ENCODE peak calls at places on chromosomes 3 and 15, in six cellular contexts. X is mesenchymal stem cell, B is neuronal stem cell, Y is IMR-90, J is H9, R is H1. G is an unnamed sample.

GRCh38 chr3:133238015-133238414 is 161.8 kb upstream of the BFSP2 start:
- DNase-seq in B (no peak), Y (peak), J (no peak), X (no peak), R (no peak), G (no peak)

GRCh38 chr3:49671291-49672288 is 2.6 kb upstream of the APEH start:
- DNase-seq in X (peak), Y (peak), B (peak), J (peak), R (peak), G (peak)

GRCh38 chr15:100681335-100681746 is 79.0 kb downstream of the ASB7 start:
- DNase-seq in Y (no peak), X (no peak), B (no peak), J (no peak), R (no peak), G (no peak)

GRCh38 chr3:126342991-126343661 is 14.1 kb downstream of the KLF15 start:
- DNase-seq in X (no peak), R (peak), B (peak), Y (peak), J (peak), G (peak)

GRCh38 chr3:62479276-62479675 is 105.9 kb upstream of the FEZF2 start:
- DNase-seq in J (no peak), Y (no peak), R (no peak), X (no peak), B (no peak), G (no peak)

GRCh38 chr15:42619641-42620371 is 44.4 kb downstream of the STARD9 start:
- DNase-seq in X (no peak), R (peak), J (peak), B (peak), Y (no peak), G (peak)

GRCh38 chr3:170033489-170033888 is 4.3 kb upstream of the GPR160 start:
- DNase-seq in R (no peak), B (no peak), X (no peak), Y (no peak), J (no peak), G (peak)

GRCh38 chr15:90046846-90047481 is 45.8 kb downstream of the ZNF710 start:
- DNase-seq in B (no peak), R (no peak), Y (no peak), J (no peak), X (no peak), G (no peak)

GRCh38 chr15:49813615-49814014 is 192.8 kb downstream of the DTWD1 start:
- DNase-seq in Y (no peak), J (no peak), X (peak), B (no peak), R (no peak), G (no peak)

GRCh38 chr3:152524198-152525140 is 255.7 kb downstream of the MBNL1 start:
- DNase-seq in R (no peak), B (peak), J (no peak), Y (peak), X (peak), G (peak)

GRCh38 chr15:52262364-52262763 is 33.2 kb downstream of the MYO5C start:
- DNase-seq in Y (no peak), R (no peak), X (peak), B (peak), J (no peak), G (peak)

GRCh38 chr3:65503776-65504175 is 534.9 kb downstream of the MAGI1 start:
- DNase-seq in J (no peak), X (no peak), R (no peak), Y (no peak), B (no peak), G (no peak)

GRCh38 chr3:16824085-16824696 is 60.6 kb upstream of the PLCL2 start:
- DNase-seq in Y (no peak), B (no peak), X (no peak), J (no peak), R (no peak), G (no peak)

GRCh38 chr3:23646201-23646955 is 159.4 kb upstream of the UBE2E1 start:
- DNase-seq in R (no peak), J (no peak), X (no peak), Y (no peak), B (no peak), G (peak)

GRCh38 chr3:195583831-195584542 is at the start of gene APOD:
- DNase-seq in R (no peak), X (no peak), Y (peak), J (no peak), B (no peak), G (no peak)

GRCh38 chr15:65434201-65434600 is 11.5 kb upstream of the IGDCC4 start:
- DNase-seq in R (peak), B (no peak), J (no peak), Y (no peak), X (no peak), G (no peak)

GRCh38 chr3:184241447-184242296 is 7.1 kb downstream of the ALG3 start:
- DNase-seq in J (peak), Y (peak), R (peak), B (no peak), X (no peak), G (peak)

GRCh38 chr3:111809196-111809595 is 49.9 kb upstream of the PHLDB2 start:
- DNase-seq in B (no peak), R (no peak), J (no peak), X (peak), Y (peak), G (no peak)

GRCh38 chr15:85411992-85412538 is 31.7 kb downstream of the AKAP13 start:
- DNase-seq in Y (peak), J (no peak), R (no peak), B (no peak), X (peak), G (no peak)

GRCh38 chr15:92078270-92078669 is 224.8 kb downstream of the SLCO3A1 start:
- DNase-seq in J (no peak), R (no peak), Y (no peak), B (no peak), X (no peak), G (no peak)

GRCh38 chr3:188840290-188840689 is 331.5 kb upstream of the TPRG1 start:
- DNase-seq in J (no peak), Y (no peak), B (no peak), R (no peak), X (no peak), G (no peak)

GRCh38 chr3:9067352-9067975 is 104.2 kb upstream of the RAD18 start:
- DNase-seq in R (peak), B (peak), Y (peak), X (peak), J (peak), G (peak)

GRCh38 chr3:171700653-171701052 is 109.6 kb downstream of the PLD1 start:
- DNase-seq in Y (no peak), R (no peak), B (no peak), X (no peak), J (no peak), G (no peak)

GRCh38 chr3:48406443-48407431 is 23.1 kb downstream of the PLXNB1 start:
- DNase-seq in X (no peak), R (no peak), Y (no peak), B (no peak), J (no peak), G (no peak)

DNA sequence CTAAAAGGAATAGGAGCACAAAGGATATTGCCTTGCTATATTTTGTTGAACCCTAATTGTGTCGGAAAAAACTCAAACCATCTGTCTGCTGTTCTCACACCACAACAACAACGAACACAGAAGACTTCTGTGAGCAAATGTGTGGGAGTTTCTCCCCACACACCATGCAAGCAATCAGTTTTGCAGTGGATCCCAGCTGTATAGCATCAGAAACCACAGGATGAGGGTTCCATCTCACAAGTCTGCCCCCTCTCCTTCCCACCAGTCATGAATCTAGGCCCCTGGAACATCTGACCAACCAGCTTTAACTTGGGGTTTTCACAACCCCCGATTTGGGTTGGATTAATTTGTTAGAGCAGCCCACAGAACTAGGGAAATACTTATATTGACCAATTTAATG is 91.3 kb upstream of the SLC4A7 start:
- DNase-seq in J (no peak), R (no peak), Y (no peak), B (no peak), X (no peak), G (no peak)
- H2BK15ac ChIP-seq in J (no peak), R (peak), Y (no peak), B (no peak), X (no peak), G (no peak)

GRCh38 chr3:193847402-193847801 is 254.4 kb downstream of the OPA1 start:
- DNase-seq in Y (no peak), B (no peak), R (no peak), J (no peak), X (no peak), G (no peak)
- H3K27ac ChIP-seq in Y (no peak), B (no peak), R (no peak), J (no peak), X (no peak), G (no peak)

GRCh38 chr3:14489641-14490040 is 50.5 kb downstream of the GRIP2 start:
- DNase-seq in Y (no peak), R (no peak), B (no peak), J (no peak), X (no peak), G (no peak)
- H3K4me2 ChIP-seq in Y (no peak), R (no peak), B (no peak), J (no peak), X (no peak), G (no peak)

DNA sequence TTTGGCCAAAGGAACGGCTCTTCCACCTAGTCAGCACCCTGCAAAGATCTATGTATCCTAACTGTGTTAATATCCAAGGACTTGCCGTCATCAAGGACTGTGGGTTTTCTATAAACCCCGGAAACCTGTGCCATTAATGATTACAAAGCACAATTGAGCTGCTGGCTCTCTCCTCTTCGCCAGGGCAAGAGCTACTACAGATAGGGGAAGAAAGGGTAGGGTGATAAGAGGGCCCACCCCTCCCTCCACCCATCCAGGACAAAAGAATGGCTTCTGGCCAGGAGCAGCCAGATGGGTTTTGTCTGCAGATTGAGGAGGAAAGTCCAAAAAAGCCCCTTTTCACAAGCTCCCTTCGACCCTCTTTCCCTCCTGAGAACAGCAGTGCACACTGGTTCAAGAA is 9.9 kb downstream of the RFT1 start:
- DNase-seq in B (no peak), J (no peak), Y (no peak), R (no peak), X (no peak), G (no peak)
- H2BK15ac ChIP-seq in B (no peak), J (no peak), Y (no peak), R (no peak), X (no peak), G (no peak)

GRCh38 chr3:160143482-160143881 is 81.7 kb upstream of the C3orf80 start:
- DNase-seq in B (no peak), X (no peak), R (no peak), J (no peak), Y (no peak), G (no peak)
- H3K27ac ChIP-seq in B (no peak), X (no peak), R (no peak), J (no peak), Y (no peak), G (no peak)

GRCh38 chr15:59723686-59724336 is 34.7 kb upstream of the BNIP2 start:
- DNase-seq in R (no peak), X (no peak), Y (no peak), B (no peak), J (no peak), G (no peak)
- H3K4me2 ChIP-seq in R (no peak), X (no peak), Y (no peak), B (no peak), J (no peak), G (no peak)

DNA sequence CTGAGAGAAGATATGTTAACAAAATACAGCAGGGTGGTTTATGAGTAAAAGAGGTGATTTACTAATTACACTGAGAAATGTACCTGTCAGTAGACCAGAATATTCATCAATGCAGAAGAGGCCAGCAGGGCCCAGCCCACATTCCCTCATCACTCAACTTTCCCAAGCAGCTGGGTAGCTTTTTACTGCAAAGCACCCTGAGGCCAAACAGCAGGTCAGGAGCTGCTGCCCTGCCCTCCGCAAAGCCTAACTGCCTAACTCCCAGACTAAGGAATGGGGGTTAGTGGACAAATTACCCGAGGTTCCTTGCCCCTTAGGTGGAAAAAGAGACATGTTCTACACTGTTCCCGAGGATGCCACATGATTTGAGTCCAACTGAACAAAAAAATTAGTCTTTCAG is 108.2 kb downstream of the TBL1XR1 start:
- DNase-seq in R (no peak), B (no peak), J (peak), X (no peak), Y (no peak), G (peak)
- H2BK15ac ChIP-seq in R (no peak), B (no peak), J (no peak), X (no peak), Y (no peak), G (no peak)